ENCODE peak calls at places on chromosomes 2 and 18, in five cellular contexts. X, O, N, Z and D are unnamed samples. For H3K27me3, the result is how much of the 10 kb centered on the place peaks cover.

GRCh38 chr2:7089898-7090510 is 172.8 kb downstream of the RNF144A start:
- DNase-seq in X (no peak), O (no peak), N (no peak), Z (no peak), D (no peak)

GRCh38 chr2:42493885-42494433 is at the start of gene KCNG3:
- DNase-seq in X (peak), O (peak), N (peak), Z (no peak), D (no peak)

GRCh38 chr2:60446413-60447358 is 106.8 kb downstream of the BCL11A start:
- DNase-seq in X (no peak), O (no peak), N (no peak), Z (no peak), D (peak)

GRCh38 chr2:43417296-43417695 is 178.5 kb downstream of the THADA start:
- DNase-seq in X (no peak), O (no peak), N (no peak), Z (no peak), D (no peak)

GRCh38 chr2:26913599-26914285 is 56.7 kb upstream of the MAPRE3 start:
- DNase-seq in X (no peak), O (no peak), N (no peak), Z (no peak), D (no peak)

GRCh38 chr2:213036836-213037235 is 114.6 kb downstream of the IKZF2 start:
- DNase-seq in X (no peak), O (no peak), N (no peak), Z (no peak), D (no peak)

GRCh38 chr2:35454966-35455638 is 900.5 kb upstream of the CRIM1 start:
- DNase-seq in X (no peak), O (no peak), N (no peak), Z (peak), D (peak)

GRCh38 chr2:201403904-201404303 is 46.8 kb upstream of the FLACC1 start:
- DNase-seq in X (no peak), O (no peak), N (no peak), Z (no peak), D (no peak)

GRCh38 chr2:209872675-209873074 is 101.0 kb downstream of the UNC80 start:
- DNase-seq in X (peak), O (peak), N (peak), Z (no peak), D (peak)

GRCh38 chr2:58908501-58909154 is 667.5 kb upstream of the FANCL start:
- DNase-seq in X (no peak), O (no peak), N (no peak), Z (no peak), D (no peak)

GRCh38 chr2:26577442-26578433 is 63.4 kb downstream of the CIB4 start:
- DNase-seq in X (peak), O (peak), N (peak), Z (peak), D (peak)

GRCh38 chr2:11716689-11717321 is 29.6 kb upstream of the LPIN1 start:
- DNase-seq in X (no peak), O (no peak), N (no peak), Z (no peak), D (no peak)

GRCh38 chr2:3254438-3254941 is 123.1 kb downstream of the EIPR1 start:
- DNase-seq in X (no peak), O (no peak), N (no peak), Z (no peak), D (no peak)

GRCh38 chr2:226705965-226706364 is 93.7 kb downstream of the IRS1 start:
- DNase-seq in X (no peak), O (no peak), N (no peak), Z (no peak), D (no peak)

DNA sequence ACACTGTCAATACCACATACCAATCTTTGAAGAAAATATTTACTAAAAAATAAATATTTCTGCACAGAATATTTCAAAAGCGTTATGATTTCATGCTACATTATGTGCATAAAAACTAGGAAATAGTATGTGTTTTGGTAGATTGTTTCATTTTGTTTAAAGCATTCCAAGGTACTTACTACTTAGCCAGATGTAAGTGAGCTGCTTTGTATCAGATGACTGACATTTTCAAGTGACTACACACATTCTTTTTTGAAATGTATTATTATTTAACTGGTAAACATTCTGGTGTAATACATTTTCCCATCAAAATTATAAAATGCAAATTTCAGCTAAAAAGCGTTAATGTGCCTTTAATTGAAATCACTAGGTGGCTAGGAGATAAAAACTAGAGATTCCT is 21.5 kb downstream of the GCA start:
- DNase-seq in X (no peak), O (no peak), N (no peak), Z (no peak), D (no peak)
- H3K27me3 ChIP-seq in X (under half), O (under half), N (under half), Z (under half), D (under half)

DNA sequence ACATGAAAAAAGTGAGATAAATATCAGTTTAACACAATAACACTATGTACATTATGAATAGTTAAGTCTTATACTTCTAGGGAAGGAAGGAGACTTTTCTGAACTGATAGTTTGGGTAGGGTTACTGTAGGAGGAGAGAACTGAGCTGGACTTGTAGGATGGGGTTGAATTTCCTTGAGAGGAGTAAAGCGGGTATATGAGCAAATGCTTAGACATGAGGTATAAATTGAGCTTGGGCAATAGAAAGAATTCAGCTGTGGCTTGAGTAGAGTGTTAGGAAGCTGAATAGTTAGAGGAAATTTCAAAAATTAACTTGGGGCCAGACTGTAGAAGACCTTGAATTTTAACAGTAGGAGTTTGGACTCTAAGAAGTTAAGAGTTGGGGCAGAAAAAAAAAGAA is 45.1 kb downstream of the LCLAT1 start:
- DNase-seq in X (no peak), O (no peak), N (no peak), Z (no peak), D (no peak)
- H3K27ac ChIP-seq in X (no peak), O (no peak), N (no peak), Z (no peak), D (no peak)

GRCh38 chr18:905948-906415 is 1.3 kb downstream of the ADCYAP1 start:
- DNase-seq in X (no peak), O (no peak), N (no peak), Z (no peak), D (no peak)
- H3K27me3 ChIP-seq in X (half or more), O (half or more), N (half or more), Z (under half), D (under half)

GRCh38 chr2:101064505-101064867 is 62.4 kb downstream of the RPL31 start:
- DNase-seq in X (no peak), O (no peak), N (no peak), Z (no peak), D (no peak)

GRCh38 chr2:101063352-101063751 is 61.3 kb downstream of the RPL31 start:
- DNase-seq in X (no peak), O (no peak), N (no peak), Z (no peak), D (no peak)

GRCh38 chr2:101064868-101065549 is 62.9 kb downstream of the RPL31 start:
- DNase-seq in X (no peak), O (no peak), N (no peak), Z (peak), D (peak)

DNA sequence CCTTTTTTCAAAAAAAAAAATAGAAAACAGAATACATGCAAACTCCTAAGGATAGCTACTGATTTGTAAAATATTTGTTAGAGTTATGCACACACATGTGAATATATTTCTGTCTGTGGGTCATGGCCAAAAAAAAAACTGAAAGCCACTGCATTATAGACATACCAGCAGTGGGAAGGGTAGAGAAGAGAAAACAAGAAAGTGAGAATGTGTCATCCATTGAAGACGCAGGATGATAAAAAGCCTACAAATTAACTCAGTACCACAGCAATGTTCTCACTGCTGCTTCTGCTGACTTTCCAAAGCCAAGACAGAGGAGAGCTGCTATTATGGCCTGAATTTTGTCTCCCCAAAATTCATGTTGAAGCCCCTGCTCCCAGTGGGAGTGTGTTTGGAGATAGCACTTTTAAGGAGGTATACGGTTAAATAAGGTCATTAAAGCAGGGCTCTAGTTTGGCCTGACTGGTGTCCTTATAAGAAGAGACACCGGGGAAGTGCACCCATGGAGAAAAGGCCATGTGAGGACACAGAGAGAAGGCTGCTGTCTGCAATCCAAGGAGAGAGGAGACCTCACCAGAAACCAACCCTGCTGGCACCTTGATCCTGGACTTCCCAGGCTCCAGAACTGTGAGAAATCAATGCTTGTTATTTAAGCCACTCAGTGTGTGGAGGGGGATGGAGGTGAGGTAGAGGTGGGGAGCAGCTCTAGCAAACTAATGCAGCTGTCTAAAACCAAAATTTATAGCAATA is 61.8 kb downstream of the RPL31 start:
- DNase-seq in X (no peak), O (no peak), N (no peak), Z (no peak), D (no peak)
- H3K27ac ChIP-seq in X (no peak), O (no peak), N (peak), Z (no peak), D (no peak)

GRCh38 chr18:37487400-37487831 is 78.2 kb downstream of the CELF4 start:
- DNase-seq in X (no peak), O (no peak), N (no peak), Z (no peak), D (no peak)

GRCh38 chr18:37489011-37489410 is 76.6 kb downstream of the CELF4 start:
- DNase-seq in X (no peak), O (no peak), N (no peak), Z (no peak), D (no peak)

GRCh38 chr18:37492952-37493351 is 72.6 kb downstream of the CELF4 start:
- DNase-seq in X (no peak), O (no peak), N (no peak), Z (no peak), D (no peak)

GRCh38 chr18:37491526-37491925 is 74.1 kb downstream of the CELF4 start:
- DNase-seq in X (no peak), O (no peak), N (no peak), Z (no peak), D (no peak)

DNA sequence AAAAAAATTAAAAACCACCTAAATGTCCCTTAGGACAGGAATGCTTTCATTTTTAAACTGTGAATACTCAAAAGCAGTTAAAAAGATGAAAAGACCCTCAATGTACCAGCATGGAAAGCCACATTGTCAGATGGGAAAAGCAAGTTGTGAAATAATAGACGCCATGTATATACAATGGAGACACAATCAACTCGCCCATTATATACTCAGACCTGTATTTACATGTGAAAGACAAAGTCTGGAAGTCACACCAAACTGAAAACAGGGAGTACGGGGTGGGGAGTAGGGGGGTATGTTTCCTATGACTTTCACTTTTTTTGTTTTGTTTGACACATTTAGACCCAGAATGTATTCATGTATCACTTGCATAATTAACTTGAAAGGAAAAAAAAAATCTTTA is 75.6 kb downstream of the CELF4 start:
- DNase-seq in X (no peak), O (no peak), N (no peak), Z (no peak), D (no peak)
- H3K27me3 ChIP-seq in X (under half), O (under half), N (under half), Z (half or more), D (under half)

DNA sequence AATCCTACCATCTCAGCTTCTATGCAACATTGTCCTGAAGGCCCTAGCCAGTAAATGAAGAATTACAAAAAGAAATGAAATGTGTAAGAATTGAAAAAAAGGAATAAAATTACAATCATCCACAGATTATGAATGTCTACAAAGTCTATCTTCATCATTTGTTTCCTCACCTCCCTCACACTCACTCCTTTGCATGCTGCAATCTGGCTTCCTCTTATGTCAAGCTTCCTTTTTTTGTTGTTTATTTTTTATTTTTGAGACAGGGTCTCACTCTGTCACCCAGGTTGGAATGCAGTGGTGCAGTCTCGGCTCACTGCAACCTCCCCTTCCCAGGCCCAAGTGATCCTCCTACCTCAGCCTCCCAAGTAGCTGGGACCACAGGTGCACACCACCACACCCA is 129.0 kb downstream of the CABYR start:
- DNase-seq in X (no peak), O (no peak), N (no peak), Z (no peak), D (no peak)
- H3K27ac ChIP-seq in X (no peak), O (no peak), N (no peak), Z (no peak), D (no peak)

GRCh38 chr2:157625311-157625710 is 3.4 kb downstream of the ACVR1C start:
- DNase-seq in X (no peak), O (no peak), N (no peak), Z (no peak), D (no peak)

GRCh38 chr2:157628532-157629415 is at the start of gene ACVR1C:
- DNase-seq in X (peak), O (peak), N (peak), Z (peak), D (peak)

GRCh38 chr2:157628282-157628531 is 457 bp downstream of the ACVR1C start:
- DNase-seq in X (no peak), O (no peak), N (no peak), Z (no peak), D (no peak)

DNA sequence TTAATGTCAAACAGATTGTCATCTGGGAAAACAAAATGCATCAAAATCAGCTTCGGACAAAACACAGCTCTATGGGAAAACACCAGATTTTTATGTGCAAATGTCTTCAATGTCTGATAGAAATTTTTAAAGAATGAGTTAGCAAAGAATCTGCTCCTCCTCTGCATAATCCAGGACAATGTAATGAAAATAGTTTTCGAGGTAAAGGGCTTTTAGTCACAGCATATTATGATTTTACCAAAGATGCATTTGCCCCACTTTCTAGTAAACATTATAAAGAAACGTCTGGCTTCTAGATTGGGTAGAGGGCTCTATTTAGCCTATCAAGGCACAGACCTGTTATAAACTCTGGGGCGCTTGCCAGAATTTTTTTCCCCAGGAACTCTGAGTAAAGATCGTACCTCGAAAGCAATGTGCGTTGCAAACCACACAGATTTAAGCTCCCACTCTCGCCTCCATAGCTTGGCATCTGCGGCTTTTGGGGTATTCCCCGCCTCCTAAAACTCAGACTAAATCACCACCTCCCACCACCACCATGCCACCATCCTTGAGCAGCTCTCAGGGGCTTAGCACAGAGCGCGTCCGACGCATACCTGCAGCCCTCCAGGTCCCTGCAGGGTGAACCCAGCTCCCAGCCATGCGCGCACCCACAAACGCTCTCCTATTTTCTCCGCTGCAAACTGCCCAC is 926 bp downstream of the ACVR1C start:
- DNase-seq in X (no peak), O (peak), N (no peak), Z (no peak), D (peak)
- H3K27me3 ChIP-seq in X (under half), O (under half), N (under half), Z (under half), D (under half)